ENCODE peak calls at places on chromosome 18, in six cellular contexts. One of them, this sample, is unnamed.

GRCh38 chr18:25592804-25593360 is 240.9 kb upstream of the ZNF521 start:
- DNase-seq in breast epithelium: no peak
- DNase-seq in stomach: no peak
- DNase-seq in GM12891: no peak
- DNase-seq in vagina: no peak
- DNase-seq in HepG2: no peak
- DNase-seq in this sample: no peak

GRCh38 chr18:79611040-79611681 is 68.4 kb upstream of the CTDP1 start:
- DNase-seq in breast epithelium: peak; percentile 50
- DNase-seq in stomach: no peak
- DNase-seq in GM12891: no peak
- DNase-seq in vagina: no peak
- DNase-seq in HepG2: no peak
- DNase-seq in this sample: peak; percentile 9

GRCh38 chr18:14933049-14933851 is 185.3 kb downstream of the ANKRD30B start:
- DNase-seq in breast epithelium: no peak
- DNase-seq in stomach: no peak
- DNase-seq in GM12891: no peak
- DNase-seq in vagina: peak; percentile 65
- DNase-seq in HepG2: no peak
- DNase-seq in this sample: no peak

GRCh38 chr18:13366977-13367892 is 148.7 kb downstream of the LDLRAD4 start:
- DNase-seq in breast epithelium: no peak
- DNase-seq in stomach: no peak
- DNase-seq in GM12891: no peak
- DNase-seq in vagina: peak; percentile 79
- DNase-seq in HepG2: no peak
- DNase-seq in this sample: no peak

GRCh38 chr18:79942786-79943607 is 8.5 kb downstream of the SLC66A2 start:
- DNase-seq in breast epithelium: peak; percentile 36
- DNase-seq in stomach: peak; percentile 28
- DNase-seq in GM12891: no peak
- DNase-seq in vagina: no peak
- DNase-seq in HepG2: no peak
- DNase-seq in this sample: peak; percentile 72

GRCh38 chr18:77067315-77068061 is 65.1 kb downstream of the MBP start:
- DNase-seq in breast epithelium: no peak
- DNase-seq in stomach: peak; percentile 72
- DNase-seq in GM12891: no peak
- DNase-seq in vagina: no peak
- DNase-seq in HepG2: peak; percentile 34
- DNase-seq in this sample: peak; percentile 87

GRCh38 chr18:45521151-45521550 is 94.1 kb upstream of the SLC14A2 start:
- DNase-seq in breast epithelium: no peak
- DNase-seq in stomach: no peak
- DNase-seq in GM12891: no peak
- DNase-seq in vagina: no peak
- DNase-seq in HepG2: no peak
- DNase-seq in this sample: no peak

GRCh38 chr18:74957588-74958224 is 251.2 kb downstream of the PTGR3 start:
- DNase-seq in breast epithelium: no peak
- DNase-seq in stomach: no peak
- DNase-seq in GM12891: no peak
- DNase-seq in vagina: no peak
- DNase-seq in HepG2: no peak
- DNase-seq in this sample: no peak

GRCh38 chr18:49847524-49847923 is 34.2 kb upstream of the ACAA2 start:
- DNase-seq in breast epithelium: no peak
- DNase-seq in stomach: no peak
- DNase-seq in GM12891: no peak
- DNase-seq in vagina: peak; percentile 76
- DNase-seq in HepG2: no peak
- DNase-seq in this sample: no peak

GRCh38 chr18:30999186-30999585 is 43.4 kb downstream of the DSC3 start:
- DNase-seq in breast epithelium: no peak
- DNase-seq in stomach: no peak
- DNase-seq in GM12891: no peak
- DNase-seq in vagina: no peak
- DNase-seq in HepG2: no peak
- DNase-seq in this sample: no peak

GRCh38 chr18:34709631-34710429 is at the start of gene DTNA:
- DNase-seq in breast epithelium: no peak
- DNase-seq in stomach: no peak
- DNase-seq in GM12891: no peak
- DNase-seq in vagina: no peak
- DNase-seq in HepG2: no peak
- DNase-seq in this sample: no peak

GRCh38 chr18:78911751-78912283 is 67.8 kb upstream of the SALL3 start:
- DNase-seq in breast epithelium: no peak
- DNase-seq in stomach: no peak
- DNase-seq in GM12891: no peak
- DNase-seq in vagina: peak; percentile 76
- DNase-seq in HepG2: no peak
- DNase-seq in this sample: no peak

GRCh38 chr18:34207344-34207851 is 17.3 kb downstream of the NOL4 start:
- DNase-seq in breast epithelium: no peak
- DNase-seq in stomach: no peak
- DNase-seq in GM12891: no peak
- DNase-seq in vagina: no peak
- DNase-seq in HepG2: no peak
- DNase-seq in this sample: no peak

GRCh38 chr18:3140342-3140741 is 79.4 kb downstream of the MYOM1 start:
- DNase-seq in breast epithelium: no peak
- DNase-seq in stomach: no peak
- DNase-seq in GM12891: no peak
- DNase-seq in vagina: no peak
- DNase-seq in HepG2: no peak
- DNase-seq in this sample: no peak

GRCh38 chr18:45014047-45014501 is 333.4 kb downstream of the SETBP1 start:
- DNase-seq in breast epithelium: no peak
- DNase-seq in stomach: no peak
- DNase-seq in GM12891: no peak
- DNase-seq in vagina: no peak
- DNase-seq in HepG2: no peak
- DNase-seq in this sample: no peak

GRCh38 chr18:62334110-62334509 is 9.0 kb downstream of the TNFRSF11A start:
- DNase-seq in breast epithelium: no peak
- DNase-seq in stomach: peak; percentile 53
- DNase-seq in GM12891: no peak
- DNase-seq in vagina: no peak
- DNase-seq in HepG2: no peak
- DNase-seq in this sample: no peak

GRCh38 chr18:45054595-45054994 is 373.9 kb downstream of the SETBP1 start:
- DNase-seq in breast epithelium: no peak
- DNase-seq in stomach: no peak
- DNase-seq in GM12891: no peak
- DNase-seq in vagina: no peak
- DNase-seq in HepG2: no peak
- DNase-seq in this sample: no peak

GRCh38 chr18:43380098-43380672 is 102.9 kb upstream of the SYT4 start:
- DNase-seq in breast epithelium: no peak
- DNase-seq in stomach: no peak
- DNase-seq in GM12891: no peak
- DNase-seq in vagina: no peak
- DNase-seq in HepG2: no peak
- DNase-seq in this sample: no peak

GRCh38 chr18:35876243-35876642 is 96.2 kb upstream of the RMP24 start:
- DNase-seq in breast epithelium: no peak
- DNase-seq in stomach: no peak
- DNase-seq in GM12891: no peak
- DNase-seq in vagina: no peak
- DNase-seq in HepG2: no peak
- DNase-seq in this sample: no peak

GRCh38 chr18:44735071-44735470 is 54.4 kb downstream of the SETBP1 start:
- DNase-seq in breast epithelium: no peak
- DNase-seq in stomach: no peak
- DNase-seq in GM12891: no peak
- DNase-seq in vagina: no peak
- DNase-seq in HepG2: no peak
- DNase-seq in this sample: no peak

GRCh38 chr18:21194871-21195771 is 46.9 kb upstream of the GREB1L start:
- DNase-seq in breast epithelium: no peak
- DNase-seq in stomach: no peak
- DNase-seq in GM12891: peak; percentile 9
- DNase-seq in vagina: no peak
- DNase-seq in HepG2: peak; percentile 24
- DNase-seq in this sample: no peak

GRCh38 chr18:24319757-24320156 is 77.9 kb downstream of the OSBPL1A start:
- DNase-seq in breast epithelium: no peak
- DNase-seq in stomach: peak; percentile 63
- DNase-seq in GM12891: no peak
- DNase-seq in vagina: no peak
- DNase-seq in HepG2: no peak
- DNase-seq in this sample: no peak

GRCh38 chr18:5410582-5410981 is 115.1 kb upstream of the ZBTB14 start:
- DNase-seq in breast epithelium: no peak
- DNase-seq in stomach: no peak
- DNase-seq in GM12891: no peak
- DNase-seq in vagina: no peak
- DNase-seq in HepG2: no peak
- DNase-seq in this sample: no peak

GRCh38 chr18:24395049-24395780 is 2.4 kb downstream of the OSBPL1A start:
- DNase-seq in breast epithelium: no peak
- DNase-seq in stomach: no peak
- DNase-seq in GM12891: no peak
- DNase-seq in vagina: no peak
- DNase-seq in HepG2: no peak
- DNase-seq in this sample: no peak

GRCh38 chr18:62187543-62188378 is 706 bp downstream of the RELCH start:
- DNase-seq in breast epithelium: no peak
- DNase-seq in stomach: peak; percentile 26
- DNase-seq in GM12891: no peak
- DNase-seq in vagina: no peak
- DNase-seq in HepG2: peak; percentile 17
- DNase-seq in this sample: no peak

GRCh38 chr18:48563027-48563426 is 24.2 kb downstream of the CTIF start:
- DNase-seq in breast epithelium: no peak
- DNase-seq in stomach: no peak
- DNase-seq in GM12891: no peak
- DNase-seq in vagina: no peak
- DNase-seq in HepG2: no peak
- DNase-seq in this sample: no peak

GRCh38 chr18:24368749-24369148 is 28.9 kb downstream of the OSBPL1A start:
- DNase-seq in breast epithelium: no peak
- DNase-seq in stomach: no peak
- DNase-seq in GM12891: no peak
- DNase-seq in vagina: no peak
- DNase-seq in HepG2: no peak
- DNase-seq in this sample: no peak

GRCh38 chr18:45320724-45321123 is 294.6 kb upstream of the SLC14A2 start:
- DNase-seq in breast epithelium: no peak
- DNase-seq in stomach: no peak
- DNase-seq in GM12891: no peak
- DNase-seq in vagina: no peak
- DNase-seq in HepG2: no peak
- DNase-seq in this sample: no peak

GRCh38 chr18:55054591-55054990 is 95.3 kb upstream of the CCDC68 start:
- DNase-seq in breast epithelium: no peak
- DNase-seq in stomach: no peak
- DNase-seq in GM12891: no peak
- DNase-seq in vagina: no peak
- DNase-seq in HepG2: no peak
- DNase-seq in this sample: no peak

GRCh38 chr18:68438983-68439382 is 275.9 kb downstream of the TMX3 start:
- DNase-seq in breast epithelium: no peak
- DNase-seq in stomach: no peak
- DNase-seq in GM12891: no peak
- DNase-seq in vagina: no peak
- DNase-seq in HepG2: no peak
- DNase-seq in this sample: no peak

GRCh38 chr18:9569178-9569577 is 45.2 kb downstream of the PPP4R1 start:
- DNase-seq in breast epithelium: no peak
- DNase-seq in stomach: no peak
- DNase-seq in GM12891: no peak
- DNase-seq in vagina: no peak
- DNase-seq in HepG2: no peak
- DNase-seq in this sample: no peak

GRCh38 chr18:55328301-55328700 is 259.7 kb downstream of the TCF4 start:
- DNase-seq in breast epithelium: no peak
- DNase-seq in stomach: no peak
- DNase-seq in GM12891: no peak
- DNase-seq in vagina: no peak
- DNase-seq in HepG2: no peak
- DNase-seq in this sample: no peak

DNA sequence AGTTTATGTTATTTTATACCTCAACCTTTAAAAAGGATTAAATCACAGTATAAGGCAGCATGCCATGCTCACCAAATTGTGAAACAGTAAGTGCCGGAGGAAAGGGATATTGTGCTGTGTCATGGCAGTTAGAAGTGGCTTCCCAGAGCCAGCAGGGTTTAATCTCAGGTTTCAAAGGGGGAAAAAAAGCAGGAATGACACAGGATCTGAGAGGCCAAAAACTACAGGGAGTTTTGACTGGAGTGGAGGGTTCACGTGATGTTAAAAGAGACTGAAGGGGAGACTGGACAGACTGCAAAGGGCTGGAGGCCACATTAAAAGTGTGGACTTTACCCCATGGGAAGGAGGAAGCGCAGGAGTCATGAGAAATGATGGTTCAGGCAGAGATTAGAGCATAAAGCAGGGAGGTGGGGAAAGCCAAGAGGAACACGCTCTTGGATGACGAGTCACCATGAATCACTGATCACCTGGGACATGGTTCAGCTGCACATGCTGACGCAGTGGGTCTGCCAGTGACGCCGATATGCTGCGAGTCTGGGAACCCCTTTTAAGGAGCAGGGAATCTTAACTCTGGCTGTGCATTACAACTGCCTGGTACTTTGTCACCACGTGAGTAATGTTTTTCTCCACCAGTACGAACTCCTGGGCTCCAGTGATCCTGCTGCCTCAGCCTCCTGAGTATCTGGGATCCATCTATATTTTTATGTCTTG is 6.1 kb downstream of the CHMP1B start:
- DNase-seq in breast epithelium: no peak
- DNase-seq in stomach: peak; percentile 56
- DNase-seq in GM12891: no peak
- DNase-seq in vagina: peak; percentile 92
- DNase-seq in HepG2: peak; percentile 95
- DNase-seq in this sample: no peak
- TF ChIP-seq POLR2A in breast epithelium: no peak
- TF ChIP-seq POLR2A in stomach: no peak
- TF ChIP-seq POLR2A in GM12891: no peak
- TF ChIP-seq POLR2A in vagina: no peak
- TF ChIP-seq POLR2A in HepG2: peak; percentile 61
- TF ChIP-seq POLR2A in this sample: no peak

GRCh38 chr18:47150029-47150823 is at the start of gene HDHD2:
- DNase-seq in breast epithelium: peak; percentile 85
- DNase-seq in stomach: peak; percentile 80
- DNase-seq in GM12891: peak; percentile 64
- DNase-seq in vagina: no peak
- DNase-seq in HepG2: peak; percentile 58
- DNase-seq in this sample: peak; percentile 97
- TF ChIP-seq POLR2A in breast epithelium: peak; percentile 76
- TF ChIP-seq POLR2A in stomach: no peak
- TF ChIP-seq POLR2A in GM12891: peak; percentile 81
- TF ChIP-seq POLR2A in vagina: no peak
- TF ChIP-seq POLR2A in HepG2: peak; percentile 90
- TF ChIP-seq POLR2A in this sample: peak; percentile 54

GRCh38 chr18:6729247-6730091 is at the start of gene ARHGAP28:
- DNase-seq in breast epithelium: peak; percentile 59
- DNase-seq in stomach: peak; percentile 70
- DNase-seq in GM12891: peak; percentile 25
- DNase-seq in vagina: no peak
- DNase-seq in HepG2: no peak
- DNase-seq in this sample: peak; percentile 83
- TF ChIP-seq POLR2A in breast epithelium: no peak
- TF ChIP-seq POLR2A in stomach: no peak
- TF ChIP-seq POLR2A in GM12891: no peak
- TF ChIP-seq POLR2A in vagina: no peak
- TF ChIP-seq POLR2A in HepG2: no peak
- TF ChIP-seq POLR2A in this sample: peak; percentile 23

GRCh38 chr18:37565138-37565984 is at the start of gene CELF4:
- DNase-seq in breast epithelium: no peak
- DNase-seq in stomach: no peak
- DNase-seq in GM12891: no peak
- DNase-seq in vagina: no peak
- DNase-seq in HepG2: no peak
- DNase-seq in this sample: peak; percentile 85
- TF ChIP-seq POLR2A in breast epithelium: no peak
- TF ChIP-seq POLR2A in stomach: no peak
- TF ChIP-seq POLR2A in GM12891: no peak
- TF ChIP-seq POLR2A in vagina: no peak
- TF ChIP-seq POLR2A in HepG2: no peak
- TF ChIP-seq POLR2A in this sample: no peak